ENCODE peak calls at places on chromosomes 3 and 15, in five cellular contexts. R is G401, X is stromal cell of bone marrow, H is psoas muscle, T is sciatic nerve. V is an unnamed sample.

GRCh38 chr3:75075158-75075557 is 460.7 kb upstream of the CNTN3 start:
- DNase-seq in R (no peak), X (no peak), H (no peak), T (no peak), V (no peak)

GRCh38 chr15:90130291-90130690 is 28.0 kb upstream of the IDH2 start:
- DNase-seq in R (no peak), X (no peak), H (no peak), T (no peak), V (no peak)

GRCh38 chr3:10283638-10284037 is 9.1 kb downstream of the GHRL start:
- DNase-seq in R (peak), X (no peak), H (no peak), T (no peak), V (no peak)

GRCh38 chr3:25580534-25580933 is 84.2 kb downstream of the TOP2B start:
- DNase-seq in R (no peak), X (no peak), H (no peak), T (no peak), V (no peak)

GRCh38 chr3:39234705-39235104 is 42.3 kb upstream of the XIRP1 start:
- DNase-seq in R (no peak), X (no peak), H (no peak), T (no peak), V (no peak)

GRCh38 chr15:71476823-71477222 is 333.5 kb upstream of the NR2E3 start:
- DNase-seq in R (no peak), X (no peak), H (no peak), T (no peak), V (no peak)

GRCh38 chr15:51405646-51406194 is 64.3 kb downstream of the GLDN start:
- DNase-seq in R (no peak), X (no peak), H (no peak), T (no peak), V (no peak)

GRCh38 chr15:43852607-43853006 is 25.8 kb downstream of the WDR76 start:
- DNase-seq in R (no peak), X (no peak), H (no peak), T (no peak), V (no peak)

GRCh38 chr3:149507491-149508324 is 33.2 kb downstream of the TM4SF4 start:
- DNase-seq in R (no peak), X (peak), H (peak), T (no peak), V (no peak)

GRCh38 chr15:68386587-68387287 is 45.2 kb downstream of the ITGA11 start:
- DNase-seq in R (no peak), X (no peak), H (no peak), T (no peak), V (peak)

GRCh38 chr3:150210461-150211110 is 197.5 kb upstream of the TSC22D2 start:
- DNase-seq in R (no peak), X (no peak), H (no peak), T (no peak), V (no peak)

GRCh38 chr15:58643996-58644395 is 105.5 kb downstream of the ADAM10 start:
- DNase-seq in R (no peak), X (no peak), H (no peak), T (no peak), V (no peak)

GRCh38 chr15:55526559-55527036 is 18.6 kb upstream of the DNAAF4 start:
- DNase-seq in R (peak), X (peak), H (no peak), T (no peak), V (no peak)

GRCh38 chr3:44434834-44435510 is 42.5 kb downstream of the ZNF445 start:
- DNase-seq in R (no peak), X (no peak), H (no peak), T (no peak), V (no peak)

GRCh38 chr3:127970966-127971592 is 56.0 kb downstream of the KBTBD12 start:
- DNase-seq in R (peak), X (peak), H (no peak), T (no peak), V (no peak)

GRCh38 chr3:58021962-58022361 is 13.7 kb downstream of the FLNB start:
- DNase-seq in R (no peak), X (no peak), H (no peak), T (no peak), V (no peak)

GRCh38 chr3:45321607-45322391 is 66.6 kb upstream of the LARS2 start:
- DNase-seq in R (no peak), X (no peak), H (no peak), T (no peak), V (no peak)

GRCh38 chr3:172201136-172201989 is 162.0 kb downstream of the FNDC3B start:
- DNase-seq in R (peak), X (peak), H (peak), T (peak), V (peak)

GRCh38 chr15:43370975-43371974 is at the start of the genes TUBGCP4 and ZSCAN29:
- DNase-seq in R (peak), X (peak), H (peak), T (peak), V (peak)

GRCh38 chr3:8352475-8352874 is 149.1 kb upstream of the LMCD1 start:
- DNase-seq in R (no peak), X (no peak), H (no peak), T (no peak), V (no peak)

GRCh38 chr3:53169045-53169831 is 8.2 kb downstream of the PRKCD start:
- DNase-seq in R (peak), X (no peak), H (no peak), T (no peak), V (no peak)

V was measured in posterior vena cava.